ENCODE peak calls at places on chromosomes 11 and 22, in seven cellular contexts. Y, P, H, Q, R, E and O are unnamed samples.

GRCh38 chr11:71222318-71223080 is 29.9 kb downstream of the SHANK2 start:
- DNase-seq in H (peak; percentile 18), P (no peak), E (no peak), R (no peak), Y (no peak), Q (no peak), O (no peak)

GRCh38 chr11:8777907-8778767 is 95.5 kb downstream of the RPL27A start:
- DNase-seq in Q (no peak), Y (no peak), H (peak; percentile 50), E (no peak), P (peak; percentile 83), R (no peak), O (peak; percentile 60)

GRCh38 chr11:112541140-112541901 is 280.7 kb upstream of the PLET1 start:
- DNase-seq in Y (no peak), H (no peak), E (no peak), Q (no peak), R (no peak), P (no peak), O (no peak)

GRCh38 chr11:11163256-11163655 is 189.8 kb downstream of the CSNK2A3 start:
- DNase-seq in Y (no peak), Q (no peak), P (peak; percentile 42), E (no peak), R (no peak), H (no peak), O (peak; percentile 6)

GRCh38 chr22:26983311-26983710 is 325.9 kb downstream of the MIAT start:
- DNase-seq in R (no peak), H (no peak), Y (no peak), Q (no peak), E (no peak), P (no peak), O (no peak)

GRCh38 chr22:20546541-20546950 is 39.1 kb downstream of the MED15 start:
- DNase-seq in Y (no peak), R (no peak), H (no peak), P (no peak), Q (no peak), E (no peak), O (no peak)

GRCh38 chr11:87859583-87859982 is 315.7 kb downstream of the RAB38 start:
- DNase-seq in H (no peak), P (peak; percentile 16), Q (peak; percentile 17), E (no peak), R (no peak), Y (no peak), O (no peak)

GRCh38 chr11:66291706-66292542 is at the start of gene TMEM151A:
- DNase-seq in E (no peak), R (no peak), P (no peak), Q (no peak), Y (no peak), H (peak; percentile 57), O (no peak)

GRCh38 chr22:21707677-21708076 is 27.9 kb downstream of the YPEL1 start:
- DNase-seq in Y (no peak), R (no peak), H (no peak), E (no peak), Q (peak; percentile 65), P (peak; percentile 41), O (peak; percentile 84)

GRCh38 chr11:12692238-12693074 is 18.2 kb downstream of the TEAD1 start:
- DNase-seq in R (peak; percentile 68), P (peak; percentile 98), H (peak; percentile 97), E (no peak), Q (peak; percentile 76), Y (peak; percentile 76), O (peak; percentile 99)

GRCh38 chr11:75600356-75600755 is 38.3 kb downstream of the SERPINH1 start:
- DNase-seq in H (no peak), R (no peak), Q (no peak), E (no peak), P (no peak), Y (no peak), O (no peak)